ENCODE peak calls at places on chromosomes 7 and 10, in five cellular contexts. H is Ammon's horn; A is effector CD4-positive, alpha-beta T cell; Q is left lung; S is hippocampal formation. Y is an unnamed sample.

GRCh38 chr7:29639887-29640600 is 76.4 kb downstream of the PRR15 start:
- DNase-seq in S (no peak), Q (no peak), A (no peak), H (no peak), Y (no peak)

GRCh38 chr7:22402250-22402649 is 45.3 kb upstream of the RAPGEF5 start:
- DNase-seq in Q (no peak), S (no peak), A (no peak), H (no peak), Y (no peak)

GRCh38 chr7:103613655-103614642 is 167.9 kb upstream of the SLC26A5 start:
- DNase-seq in A (no peak), H (no peak), S (no peak), Q (no peak), Y (no peak)

GRCh38 chr10:96046546-96046945 is 3.2 kb downstream of the CCNJ start:
- DNase-seq in S (no peak), A (no peak), Q (no peak), H (no peak), Y (no peak)

GRCh38 chr7:151261534-151261933 is 13.0 kb upstream of the SMARCD3 start:
- DNase-seq in S (no peak), H (no peak), Q (no peak), A (no peak), Y (no peak)

GRCh38 chr7:82838314-82838713 is 324.4 kb downstream of the PCLO start:
- DNase-seq in A (no peak), H (no peak), S (no peak), Q (no peak), Y (no peak)

GRCh38 chr7:141072548-141073172 is 1.2 kb upstream of the TMEM178B start:
- DNase-seq in Q (no peak), A (no peak), H (peak; percentile 91), S (peak; percentile 65), Y (peak; percentile 84)

GRCh38 chr7:66626236-66626957 is 2.3 kb upstream of the KCTD7 start:
- DNase-seq in A (no peak), H (no peak), Q (no peak), S (no peak), Y (no peak)

GRCh38 chr10:113053881-113054280 is 103.8 kb downstream of the TCF7L2 start:
- DNase-seq in A (no peak), S (no peak), H (no peak), Q (no peak), Y (no peak)

GRCh38 chr7:125347264-125347663 is 417.6 kb upstream of the POT1 start:
- DNase-seq in Q (no peak), S (no peak), A (no peak), H (no peak), Y (no peak)

GRCh38 chr7:10815546-10815945 is 158.1 kb upstream of the PHF14 start:
- DNase-seq in Q (no peak), A (no peak), S (no peak), H (no peak), Y (no peak)

GRCh38 chr7:32586291-32587221 is 91.3 kb downstream of the AVL9 start:
- DNase-seq in H (no peak), A (no peak), Q (no peak), S (no peak), Y (no peak)

GRCh38 chr10:96988421-96988820 is 156.3 kb downstream of the LCOR start:
- DNase-seq in H (no peak), A (no peak), S (no peak), Q (no peak), Y (no peak)

GRCh38 chr7:18680576-18680975 is 185.0 kb downstream of the HDAC9 start:
- DNase-seq in A (no peak), S (peak; percentile 2), Q (no peak), H (peak; percentile 25), Y (peak; percentile 62)

GRCh38 chr10:32938554-32939061 is 19.4 kb downstream of the ITGB1 start:
- DNase-seq in S (peak; percentile 44), Q (no peak), H (peak; percentile 81), A (no peak), Y (peak; percentile 85)

GRCh38 chr7:94367940-94368339 is 26.8 kb upstream of the COL1A2 start:
- DNase-seq in A (no peak), H (no peak), Q (no peak), S (no peak), Y (no peak)

GRCh38 chr7:28729685-28730084 is 228.4 kb downstream of the TRIL start:
- DNase-seq in A (no peak), H (no peak), Q (no peak), S (no peak), Y (no peak)

GRCh38 chr10:19921300-19922140 is 105.3 kb downstream of the PLXDC2 start:
- DNase-seq in Q (no peak), H (no peak), A (no peak), S (no peak), Y (no peak)

GRCh38 chr7:130649004-130649790 is 19.4 kb downstream of the COPG2 start:
- DNase-seq in Q (no peak), A (no peak), S (no peak), H (no peak), Y (no peak)

GRCh38 chr7:15932318-15932717 is 245.8 kb upstream of the MEOX2 start:
- DNase-seq in A (no peak), H (no peak), Q (no peak), S (no peak), Y (no peak)

GRCh38 chr7:44971991-44972441 is 6.8 kb downstream of the MYO1G start:
- DNase-seq in H (no peak), S (no peak), A (no peak), Q (no peak), Y (no peak)

GRCh38 chr7:64802699-64803098 is 8.5 kb downstream of the ZNF138 start:
- DNase-seq in S (no peak), H (no peak), A (no peak), Q (no peak), Y (peak; percentile 19)

GRCh38 chr10:131818510-131819234 is 82.1 kb upstream of the PPP2R2D start:
- DNase-seq in Q (no peak), A (no peak), S (no peak), H (no peak), Y (no peak)

GRCh38 chr10:64209574-64209973 is 688.4 kb downstream of the REEP3 start:
- DNase-seq in S (no peak), A (no peak), Q (no peak), H (no peak), Y (no peak)

GRCh38 chr10:83816942-83817341 is 322.4 kb upstream of the GHITM start:
- DNase-seq in H (no peak), A (no peak), Q (no peak), S (no peak), Y (no peak)

GRCh38 chr7:133434246-133434865 is 181.5 kb downstream of the EXOC4 start:
- DNase-seq in Q (no peak), A (no peak), H (peak; percentile 40), S (no peak), Y (peak; percentile 36)

GRCh38 chr10:93568105-93568390 is 1.6 kb downstream of the FFAR4 start:
- DNase-seq in H (no peak), S (no peak), A (no peak), Q (no peak), Y (no peak)

GRCh38 chr7:28871083-28871482 is 87.0 kb downstream of the TRIL start:
- DNase-seq in Q (no peak), A (no peak), H (no peak), S (no peak), Y (no peak)

GRCh38 chr7:155329225-155329624 is 31.5 kb downstream of the INSIG1 start:
- DNase-seq in S (no peak), H (no peak), Q (no peak), A (no peak), Y (no peak)

GRCh38 chr10:29634105-29634504 is 666 bp downstream of the SVIL start:
- DNase-seq in S (no peak), A (no peak), Q (no peak), H (no peak), Y (no peak)

GRCh38 chr10:93465806-93466675 is 16.1 kb downstream of the MYOF start:
- DNase-seq in Q (peak; percentile 85), A (no peak), H (peak; percentile 43), S (peak; percentile 27), Y (no peak)

GRCh38 chr7:123757095-123757494 is 8.3 kb upstream of the WASL start:
- DNase-seq in A (no peak), Q (no peak), S (no peak), H (no peak), Y (no peak)

GRCh38 chr10:102676916-102677315 is 32.6 kb downstream of the TRIM8 start:
- DNase-seq in A (no peak), S (no peak), H (peak; percentile 1), Q (peak; percentile 30), Y (no peak)

GRCh38 chr7:87310790-87311419 is 34.6 kb upstream of the CROT start:
- DNase-seq in A (no peak), S (no peak), H (no peak), Q (no peak), Y (no peak)

GRCh38 chr7:952548-953441 is 1.7 kb downstream of the ADAP1 start:
- DNase-seq in S (no peak), Q (no peak), A (no peak), H (no peak), Y (no peak)

GRCh38 chr7:116859323-116859722 is 3.1 kb upstream of the CAPZA2 start:
- DNase-seq in H (no peak), Q (no peak), A (no peak), S (no peak), Y (no peak)

Y was measured in globus pallidus.